ENCODE peak calls at places on chromosomes 1 and 21, in nine cellular contexts. W is breast epithelium, K is HepG2, N is gastrocnemius medialis, S is esophagus squamous epithelium, I is lower leg skin, X is cardiac fibroblast, R is OCI-LY7, U is astrocyte. G is an unnamed sample.

GRCh38 chr1:239999170-239999569 is 92.5 kb upstream of the FMN2 start:
- DNase-seq in R (no peak), I (no peak), X (no peak), N (no peak), K (peak; percentile 4), U (no peak), S (no peak), W (no peak), G (no peak)

GRCh38 chr1:169235568-169235967 is 129.1 kb downstream of the ATP1B1 start:
- DNase-seq in R (no peak), X (no peak), N (no peak), S (no peak), U (no peak), K (no peak), I (no peak), W (no peak), G (no peak)

GRCh38 chr21:46098303-46099141 is 610 bp downstream of the COL6A2 start:
- DNase-seq in R (no peak), U (no peak), I (peak; percentile 13), K (no peak), N (peak; percentile 10), W (peak; percentile 50), S (no peak), X (peak; percentile 42), G (no peak)

GRCh38 chr1:40919475-40920011 is 57.4 kb upstream of the CITED4 start:
- DNase-seq in X (no peak), I (no peak), U (no peak), W (peak; percentile 88), K (peak; percentile 97), S (no peak), R (no peak), N (no peak), G (no peak)

GRCh38 chr1:30323841-30324240 is 399.5 kb downstream of the MATN1 start:
- DNase-seq in R (no peak), S (no peak), X (no peak), K (no peak), W (no peak), U (no peak), N (no peak), I (no peak), G (no peak)

GRCh38 chr1:2786329-2787162 is 14.9 kb downstream of the TTC34 start:
- DNase-seq in K (no peak), U (no peak), X (no peak), S (no peak), R (peak; percentile 53), W (peak; percentile 51), N (no peak), I (no peak), G (no peak)

GRCh38 chr1:21607549-21608529 is 61.3 kb downstream of the RAP1GAP start:
- DNase-seq in X (peak; percentile 78), R (peak; percentile 78), S (no peak), N (peak; percentile 29), K (peak; percentile 50), I (peak; percentile 33), U (peak; percentile 31), W (no peak), G (peak; percentile 36)

GRCh38 chr1:46595127-46595526 is 8.9 kb downstream of the MKNK1 start:
- DNase-seq in R (no peak), N (peak; percentile 61), W (no peak), I (peak; percentile 78), X (no peak), K (no peak), S (no peak), U (no peak), G (no peak)

GRCh38 chr1:214545293-214545692 is 6.1 kb downstream of the PTPN14 start:
- DNase-seq in K (no peak), S (no peak), R (no peak), N (no peak), U (no peak), I (no peak), W (no peak), X (no peak), G (no peak)

GRCh38 chr1:214547747-214548146 is 3.7 kb downstream of the PTPN14 start:
- DNase-seq in W (no peak), N (no peak), K (peak; percentile 7), S (no peak), X (no peak), U (no peak), R (no peak), I (no peak), G (no peak)

GRCh38 chr1:214546886-214547641 is 4.3 kb downstream of the PTPN14 start:
- DNase-seq in I (no peak), N (no peak), S (no peak), U (no peak), K (no peak), W (no peak), R (no peak), X (peak; percentile 41), G (no peak)

GRCh38 chr1:214544791-214545190 is 6.6 kb downstream of the PTPN14 start:
- DNase-seq in X (no peak), S (no peak), I (no peak), K (no peak), W (no peak), U (no peak), N (no peak), R (no peak), G (no peak)

DNA sequence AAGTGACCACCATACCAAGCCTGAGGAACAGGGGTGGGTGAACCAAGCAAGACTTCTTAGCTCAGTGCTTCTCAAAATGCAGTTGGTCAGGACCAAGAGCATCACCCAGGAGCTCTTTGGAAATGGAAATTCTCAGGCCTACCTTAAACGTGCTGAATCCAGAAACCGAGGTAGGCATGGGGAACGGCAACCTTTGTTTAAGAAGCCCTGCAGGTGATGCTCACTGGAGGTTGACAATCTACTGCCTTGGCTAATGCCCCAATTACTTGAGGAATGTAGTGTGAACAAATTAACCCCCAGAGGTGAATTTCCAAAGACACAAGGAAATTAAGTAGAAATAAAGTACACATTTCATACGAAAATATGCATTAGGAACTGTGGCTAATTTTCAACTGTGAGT is 5.3 kb downstream of the PTPN14 start:
- DNase-seq in N (no peak), R (no peak), S (no peak), I (no peak), X (no peak), U (no peak), K (no peak), W (no peak), G (no peak)
- H3K4me3 ChIP-seq in N (no peak overlapping the region), R (no peak overlapping the region), S (no peak overlapping the region), I (no peak overlapping the region), X (no peak overlapping the region), U (no peak overlapping the region), K (no peak overlapping the region), W (peak overlapping the region; percentile 9), G (no peak overlapping the region)

DNA sequence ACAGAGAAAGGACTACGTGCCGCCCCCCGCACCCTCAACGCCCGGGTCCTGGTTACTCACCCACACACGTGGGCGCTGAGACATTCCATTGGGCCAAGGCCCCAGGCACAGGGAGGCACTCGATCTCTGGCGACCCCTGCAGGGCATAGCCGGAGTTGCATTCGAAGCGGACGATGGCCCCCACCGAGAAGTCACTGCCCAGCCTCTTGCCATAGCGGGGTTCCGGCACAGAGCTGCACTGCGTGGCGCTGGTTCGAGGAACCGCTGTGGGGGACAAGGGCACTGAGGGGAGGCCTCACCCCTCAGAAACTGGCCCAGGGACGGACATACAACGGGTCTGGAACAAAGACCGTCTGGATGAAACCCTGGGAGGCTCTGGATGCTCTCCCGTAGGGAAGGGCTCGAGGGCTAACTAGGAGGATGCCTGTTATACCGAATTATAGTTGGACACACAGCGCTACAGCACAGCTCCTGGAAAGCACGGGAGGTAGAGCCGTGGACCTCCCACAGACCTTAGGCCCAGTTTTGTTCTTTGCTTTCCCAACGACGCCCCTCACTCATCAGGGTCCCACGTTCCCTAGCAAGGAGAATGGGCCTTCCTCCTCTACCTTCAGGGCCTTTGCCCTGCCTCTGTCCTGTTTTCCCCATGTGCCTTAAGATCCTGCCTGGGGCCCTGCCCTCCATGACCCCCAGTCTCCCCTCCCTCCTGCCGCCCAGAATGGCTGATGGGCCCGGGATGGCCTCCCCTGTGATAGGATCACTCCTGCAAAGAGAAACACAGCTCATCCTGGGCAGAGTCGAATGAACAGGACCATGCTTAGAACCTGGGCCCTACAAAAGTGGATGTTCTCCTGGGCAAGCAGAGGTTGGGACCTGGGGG is 152.8 kb downstream of the ZSCAN20 start:
- DNase-seq in U (no peak), R (no peak), S (no peak), K (peak; percentile 3), N (no peak), X (no peak), I (no peak), W (no peak), G (no peak)
- TF ChIP-seq CTCF in U (no peak), R (peak; percentile 72), S (no peak), K (peak; percentile 67), N (no peak), X (no peak), I (no peak), W (no peak), G (peak; percentile 24)

GRCh38 chr1:154793674-154794073 is 76.4 kb downstream of the KCNN3 start:
- DNase-seq in U (no peak), K (no peak), W (no peak), X (no peak), N (no peak), I (no peak), R (no peak), S (no peak), G (no peak)

GRCh38 chr1:154792899-154793298 is 77.2 kb downstream of the KCNN3 start:
- DNase-seq in S (no peak), N (no peak), I (no peak), W (no peak), U (no peak), K (no peak), X (no peak), R (no peak), G (no peak)

GRCh38 chr1:154796303-154796892 is 73.7 kb downstream of the KCNN3 start:
- DNase-seq in N (no peak), I (no peak), W (no peak), K (no peak), S (no peak), U (peak; percentile 10), R (no peak), X (no peak), G (no peak)

GRCh38 chr1:154797175-154797574 is 72.9 kb downstream of the KCNN3 start:
- DNase-seq in I (no peak), W (no peak), K (no peak), U (no peak), N (no peak), X (no peak), S (no peak), R (no peak), G (no peak)

GRCh38 chr1:154794608-154795007 is 75.5 kb downstream of the KCNN3 start:
- DNase-seq in N (no peak), W (no peak), U (no peak), X (no peak), R (no peak), I (no peak), S (no peak), K (peak; percentile 20), G (no peak)
- H3K4me3 ChIP-seq in N (no peak overlapping the region), W (no peak overlapping the region), U (no peak overlapping the region), X (no peak overlapping the region), R (no peak overlapping the region), I (no peak overlapping the region), S (no peak overlapping the region), K (no peak overlapping the region), G (no peak overlapping the region)

GRCh38 chr1:983736-984475 is 2.0 kb upstream of the PERM1 start:
- DNase-seq in X (no peak), W (no peak), R (peak; percentile 52), I (no peak), S (no peak), K (no peak), U (no peak), N (peak; percentile 60), G (no peak)

GRCh38 chr1:982765-983436 is 1.0 kb upstream of the PERM1 start:
- DNase-seq in X (no peak), W (no peak), R (no peak), I (no peak), U (no peak), N (peak; percentile 68), S (no peak), K (no peak), G (no peak)

GRCh38 chr1:985126-985525 is 3.2 kb upstream of the PERM1 start:
- DNase-seq in K (no peak), N (peak; percentile 9), X (no peak), S (no peak), W (no peak), U (no peak), R (no peak), I (no peak), G (no peak)

GRCh38 chr1:981955-982558 is at the start of gene PERM1:
- DNase-seq in N (peak; percentile 99), K (no peak), W (no peak), R (no peak), U (no peak), X (no peak), I (no peak), S (no peak), G (no peak)

GRCh38 chr1:984476-984814 is 2.6 kb upstream of the PERM1 start:
- DNase-seq in U (no peak), R (no peak), S (no peak), N (peak; percentile 13), I (no peak), W (no peak), X (no peak), K (no peak), G (no peak)
- TF ChIP-seq CTCF in U (no peak), R (peak; percentile 28), S (no peak), N (no peak), I (no peak), W (no peak), X (no peak), K (no peak), G (no peak)

G was measured in AG10803.